ENCODE peak calls at places on chromosomes 3 and 15, in five cellular contexts. One of them, this sample, is unnamed. For H3K4me1, the result is how much of the 10 kb centered on the place peaks cover.

GRCh38 chr3:33372218-33373081 is 67.8 kb downstream of the UBP1 start:
- DNase-seq in adrenal gland: no peak
- DNase-seq in tibial artery: no peak
- DNase-seq in body of pancreas: peak
- DNase-seq in endothelial cell of umbilical vein: peak
- DNase-seq in this sample: no peak

GRCh38 chr15:39595621-39596221 is 14.8 kb downstream of the THBS1 start:
- DNase-seq in tibial artery: no peak
- DNase-seq in body of pancreas: no peak
- DNase-seq in adrenal gland: no peak
- DNase-seq in endothelial cell of umbilical vein: peak
- DNase-seq in this sample: no peak

GRCh38 chr15:93047621-93048425 is 41.2 kb downstream of the RGMA start:
- DNase-seq in endothelial cell of umbilical vein: no peak
- DNase-seq in body of pancreas: no peak
- DNase-seq in adrenal gland: no peak
- DNase-seq in tibial artery: no peak
- DNase-seq in this sample: no peak

GRCh38 chr15:39770748-39771689 is 11.6 kb downstream of the FSIP1 start:
- DNase-seq in tibial artery: no peak
- DNase-seq in endothelial cell of umbilical vein: no peak
- DNase-seq in adrenal gland: no peak
- DNase-seq in body of pancreas: no peak
- DNase-seq in this sample: no peak

GRCh38 chr3:141979050-141979671 is 102.7 kb downstream of the ATP1B3 start:
- DNase-seq in tibial artery: no peak
- DNase-seq in adrenal gland: no peak
- DNase-seq in endothelial cell of umbilical vein: peak
- DNase-seq in body of pancreas: no peak
- DNase-seq in this sample: no peak

GRCh38 chr15:69475769-69476358 is 23.2 kb downstream of the RPLP1 start:
- DNase-seq in body of pancreas: peak
- DNase-seq in tibial artery: peak
- DNase-seq in adrenal gland: peak
- DNase-seq in endothelial cell of umbilical vein: peak
- DNase-seq in this sample: no peak

GRCh38 chr3:47856669-47857068 is 53.7 kb downstream of the DHX30 start:
- DNase-seq in body of pancreas: no peak
- DNase-seq in endothelial cell of umbilical vein: no peak
- DNase-seq in adrenal gland: peak
- DNase-seq in tibial artery: no peak
- DNase-seq in this sample: no peak

GRCh38 chr3:21158801-21159564 is 592.0 kb downstream of the ZNF385D start:
- DNase-seq in body of pancreas: no peak
- DNase-seq in endothelial cell of umbilical vein: no peak
- DNase-seq in tibial artery: no peak
- DNase-seq in adrenal gland: no peak
- DNase-seq in this sample: no peak

GRCh38 chr15:68032672-68033071 is 21.4 kb upstream of the PIAS1 start:
- DNase-seq in tibial artery: no peak
- DNase-seq in body of pancreas: no peak
- DNase-seq in adrenal gland: no peak
- DNase-seq in endothelial cell of umbilical vein: no peak
- DNase-seq in this sample: no peak

GRCh38 chr3:169990431-169990830 is 23.8 kb downstream of the SEC62 start:
- DNase-seq in body of pancreas: no peak
- DNase-seq in endothelial cell of umbilical vein: no peak
- DNase-seq in adrenal gland: no peak
- DNase-seq in tibial artery: no peak
- DNase-seq in this sample: no peak

GRCh38 chr3:194139977-194140351 is 4.0 kb downstream of the HES1 start:
- DNase-seq in tibial artery: no peak
- DNase-seq in endothelial cell of umbilical vein: no peak
- DNase-seq in body of pancreas: no peak
- DNase-seq in adrenal gland: no peak
- DNase-seq in this sample: no peak

GRCh38 chr15:94929282-94929681 is 697.9 kb downstream of the MCTP2 start:
- DNase-seq in adrenal gland: no peak
- DNase-seq in tibial artery: no peak
- DNase-seq in body of pancreas: no peak
- DNase-seq in endothelial cell of umbilical vein: no peak
- DNase-seq in this sample: no peak

GRCh38 chr15:94924971-94925593 is 693.7 kb downstream of the MCTP2 start:
- DNase-seq in body of pancreas: peak
- DNase-seq in tibial artery: peak
- DNase-seq in endothelial cell of umbilical vein: peak
- DNase-seq in adrenal gland: peak
- DNase-seq in this sample: no peak

GRCh38 chr15:94924057-94924456 is 692.7 kb downstream of the MCTP2 start:
- DNase-seq in adrenal gland: no peak
- DNase-seq in endothelial cell of umbilical vein: no peak
- DNase-seq in body of pancreas: no peak
- DNase-seq in tibial artery: peak
- DNase-seq in this sample: no peak
- H3K4me1 ChIP-seq in adrenal gland: under half
- H3K4me1 ChIP-seq in endothelial cell of umbilical vein: under half
- H3K4me1 ChIP-seq in body of pancreas: under half
- H3K4me1 ChIP-seq in tibial artery: half or more
- H3K4me1 ChIP-seq in this sample: under half

GRCh38 chr3:43855674-43856299 is 165.0 kb downstream of the ABHD5 start:
- DNase-seq in tibial artery: peak
- DNase-seq in body of pancreas: peak
- DNase-seq in endothelial cell of umbilical vein: peak
- DNase-seq in adrenal gland: peak
- DNase-seq in this sample: no peak
- TF ChIP-seq CTCF in tibial artery: peak
- TF ChIP-seq CTCF in body of pancreas: peak
- TF ChIP-seq CTCF in endothelial cell of umbilical vein: peak
- TF ChIP-seq CTCF in adrenal gland: peak
- TF ChIP-seq CTCF in this sample: no peak

GRCh38 chr15:59309405-59309804 is 63.3 kb downstream of the MYO1E start:
- DNase-seq in adrenal gland: no peak
- DNase-seq in body of pancreas: no peak
- DNase-seq in tibial artery: no peak
- DNase-seq in endothelial cell of umbilical vein: no peak
- DNase-seq in this sample: no peak

GRCh38 chr15:59304807-59305206 is 67.9 kb downstream of the MYO1E start:
- DNase-seq in endothelial cell of umbilical vein: no peak
- DNase-seq in tibial artery: peak
- DNase-seq in adrenal gland: no peak
- DNase-seq in body of pancreas: no peak
- DNase-seq in this sample: no peak

GRCh38 chr15:59303641-59304433 is 68.8 kb downstream of the MYO1E start:
- DNase-seq in adrenal gland: no peak
- DNase-seq in tibial artery: peak
- DNase-seq in endothelial cell of umbilical vein: no peak
- DNase-seq in body of pancreas: no peak
- DNase-seq in this sample: no peak

GRCh38 chr15:59307164-59307535 is 65.5 kb downstream of the MYO1E start:
- DNase-seq in tibial artery: no peak
- DNase-seq in endothelial cell of umbilical vein: no peak
- DNase-seq in body of pancreas: no peak
- DNase-seq in adrenal gland: no peak
- DNase-seq in this sample: no peak

GRCh38 chr15:59306520-59307163 is 66.0 kb downstream of the MYO1E start:
- DNase-seq in adrenal gland: no peak
- DNase-seq in endothelial cell of umbilical vein: no peak
- DNase-seq in body of pancreas: no peak
- DNase-seq in tibial artery: peak
- DNase-seq in this sample: no peak
- H3K4me1 ChIP-seq in adrenal gland: under half
- H3K4me1 ChIP-seq in endothelial cell of umbilical vein: under half
- H3K4me1 ChIP-seq in body of pancreas: under half
- H3K4me1 ChIP-seq in tibial artery: half or more
- H3K4me1 ChIP-seq in this sample: under half

GRCh38 chr3:12444582-12445468 is 39.5 kb upstream of the TSEN2 start:
- DNase-seq in endothelial cell of umbilical vein: no peak
- DNase-seq in adrenal gland: no peak
- DNase-seq in tibial artery: no peak
- DNase-seq in body of pancreas: no peak
- DNase-seq in this sample: no peak

GRCh38 chr3:12443781-12444522 is 40.3 kb upstream of the TSEN2 start:
- DNase-seq in adrenal gland: no peak
- DNase-seq in tibial artery: no peak
- DNase-seq in body of pancreas: no peak
- DNase-seq in endothelial cell of umbilical vein: no peak
- DNase-seq in this sample: no peak

GRCh38 chr3:12445523-12446240 is 38.6 kb upstream of the TSEN2 start:
- DNase-seq in tibial artery: no peak
- DNase-seq in adrenal gland: no peak
- DNase-seq in body of pancreas: no peak
- DNase-seq in endothelial cell of umbilical vein: no peak
- DNase-seq in this sample: no peak

GRCh38 chr3:12447075-12447474 is 37.2 kb upstream of the TSEN2 start:
- DNase-seq in body of pancreas: no peak
- DNase-seq in adrenal gland: no peak
- DNase-seq in endothelial cell of umbilical vein: no peak
- DNase-seq in tibial artery: no peak
- DNase-seq in this sample: no peak

GRCh38 chr3:12446298-12446697 is 38.0 kb upstream of the TSEN2 start:
- DNase-seq in adrenal gland: no peak
- DNase-seq in body of pancreas: no peak
- DNase-seq in endothelial cell of umbilical vein: no peak
- DNase-seq in tibial artery: no peak
- DNase-seq in this sample: no peak
- TF ChIP-seq CTCF in adrenal gland: no peak
- TF ChIP-seq CTCF in body of pancreas: no peak
- TF ChIP-seq CTCF in endothelial cell of umbilical vein: no peak
- TF ChIP-seq CTCF in tibial artery: no peak
- TF ChIP-seq CTCF in this sample: no peak